ENCODE peak calls at places on chromosomes 2 and 18, in seven cellular contexts. P is heart right ventricle, F is BJ, I is lower lobe of right lung, R is spleen, J is fibroblast of lung, B is cardiac muscle cell. Z is an unnamed sample. For H3K36me3, the result is how much of the 10 kb centered on the place peaks cover.

GRCh38 chr2:119243621-119244020 is 20.0 kb downstream of the STEAP3 start:
- DNase-seq in P (no peak), F (no peak), I (peak), R (peak), J (no peak), B (no peak), Z (no peak)

GRCh38 chr18:73940721-73941120 is 206.9 kb downstream of the FBXO15 start:
- DNase-seq in P (no peak), F (no peak), I (no peak), R (no peak), J (no peak), B (no peak), Z (no peak)

GRCh38 chr2:121104721-121105141 is 180.3 kb downstream of the TFCP2L1 start:
- DNase-seq in P (no peak), F (no peak), I (no peak), R (peak), J (peak), B (peak), Z (no peak)

GRCh38 chr2:62505649-62506420 is at the start of gene TMEM17:
- DNase-seq in P (peak), F (peak), I (peak), R (peak), J (peak), B (peak), Z (peak)

GRCh38 chr2:71702971-71703898 is 249.9 kb downstream of the DYSF start:
- DNase-seq in P (no peak), F (no peak), I (no peak), R (peak), J (no peak), B (no peak), Z (no peak)

GRCh38 chr2:237099804-237100203 is 14.1 kb downstream of the COPS8 start:
- DNase-seq in P (no peak), F (no peak), I (no peak), R (no peak), J (no peak), B (no peak), Z (no peak)

GRCh38 chr18:48777026-48777736 is 173.6 kb downstream of the SMAD7 start:
- DNase-seq in P (peak), F (no peak), I (peak), R (peak), J (peak), B (peak), Z (no peak)

GRCh38 chr18:51617167-51617566 is 419.7 kb upstream of the MEX3C start:
- DNase-seq in P (no peak), F (no peak), I (no peak), R (no peak), J (peak), B (no peak), Z (peak)

GRCh38 chr2:78147466-78147865 is 625.3 kb upstream of the LRRTM4 start:
- DNase-seq in P (no peak), F (no peak), I (no peak), R (no peak), J (no peak), B (no peak), Z (no peak)

GRCh38 chr2:8527031-8527430 is 154.8 kb upstream of the ID2 start:
- DNase-seq in P (no peak), F (no peak), I (no peak), R (no peak), J (no peak), B (no peak), Z (no peak)

GRCh38 chr2:157940024-157940423 is 63.9 kb upstream of the ACVR1 start:
- DNase-seq in P (no peak), F (no peak), I (no peak), R (no peak), J (peak), B (no peak), Z (no peak)

GRCh38 chr2:220811952-220812570 is 760.0 kb downstream of the EPHA4 start:
- DNase-seq in P (no peak), F (peak), I (no peak), R (no peak), J (peak), B (no peak), Z (peak)

GRCh38 chr18:48629730-48630324 is 91.0 kb downstream of the CTIF start:
- DNase-seq in P (no peak), F (peak), I (no peak), R (peak), J (peak), B (no peak), Z (peak)

GRCh38 chr2:232672581-232672980 is 24.6 kb upstream of the GIGYF2 start:
- DNase-seq in P (no peak), F (no peak), I (no peak), R (no peak), J (no peak), B (no peak), Z (no peak)

GRCh38 chr2:77519164-77519887 is 2.9 kb downstream of the LRRTM4 start:
- DNase-seq in P (no peak), F (no peak), I (no peak), R (no peak), J (no peak), B (no peak), Z (no peak)

GRCh38 chr2:47534179-47534919 is 131.4 kb downstream of the MSH2 start:
- DNase-seq in P (no peak), F (peak), I (no peak), R (no peak), J (peak), B (no peak), Z (peak)

GRCh38 chr2:200089040-200089755 is 133.8 kb downstream of the MAIP1 start:
- DNase-seq in P (no peak), F (no peak), I (no peak), R (no peak), J (peak), B (no peak), Z (no peak)

GRCh38 chr2:46487667-46488333 is 8.4 kb downstream of the TMEM247 start:
- DNase-seq in P (peak), F (peak), I (peak), R (no peak), J (peak), B (no peak), Z (no peak)

GRCh38 chr2:100752628-100753333 is 67.2 kb upstream of the NPAS2 start:
- DNase-seq in P (no peak), F (peak), I (no peak), R (no peak), J (peak), B (no peak), Z (peak)

GRCh38 chr2:3098231-3098630 is 279.4 kb downstream of the EIPR1 start:
- DNase-seq in P (no peak), F (no peak), I (no peak), R (peak), J (no peak), B (no peak), Z (no peak)

GRCh38 chr2:181678033-181678586 is 2.2 kb downstream of the NEUROD1 start:
- DNase-seq in P (peak), F (no peak), I (peak), R (peak), J (peak), B (peak), Z (no peak)

GRCh38 chr2:62787381-62787780 is 81.9 kb downstream of the EHBP1 start:
- DNase-seq in P (no peak), F (no peak), I (no peak), R (no peak), J (peak), B (peak), Z (no peak)

GRCh38 chr2:10164611-10165010 is 42.1 kb downstream of the RRM2 start:
- DNase-seq in P (no peak), F (no peak), I (no peak), R (peak), J (no peak), B (no peak), Z (no peak)

GRCh38 chr2:220279840-220280239 is 652.4 kb downstream of the SLC4A3 start:
- DNase-seq in P (no peak), F (peak), I (no peak), R (no peak), J (peak), B (no peak), Z (no peak)

GRCh38 chr2:120466704-120467054 is 120.7 kb downstream of the INHBB start:
- DNase-seq in P (no peak), F (no peak), I (no peak), R (no peak), J (no peak), B (no peak), Z (no peak)

GRCh38 chr2:172285010-172285621 is 142.3 kb upstream of the ITGA6 start:
- DNase-seq in P (peak), F (peak), I (no peak), R (no peak), J (peak), B (peak), Z (no peak)

GRCh38 chr2:96940991-96941775 is 45.2 kb downstream of the FAM178B start:
- DNase-seq in P (no peak), F (no peak), I (no peak), R (no peak), J (no peak), B (no peak), Z (no peak)

GRCh38 chr18:36354989-36355388 is 57.5 kb downstream of the FHOD3 start:
- DNase-seq in P (no peak), F (peak), I (no peak), R (no peak), J (peak), B (no peak), Z (no peak)

GRCh38 chr2:239153806-239154591 is 246.8 kb downstream of the HDAC4 start:
- DNase-seq in P (no peak), F (no peak), I (peak), R (peak), J (no peak), B (no peak), Z (no peak)

GRCh38 chr18:49666045-49666444 is 104.2 kb downstream of the LIPG start:
- DNase-seq in P (no peak), F (no peak), I (no peak), R (no peak), J (peak), B (no peak), Z (no peak)

GRCh38 chr18:22829781-22830180 is 103.3 kb upstream of the RBBP8 start:
- DNase-seq in P (no peak), F (no peak), I (no peak), R (no peak), J (no peak), B (no peak), Z (no peak)

GRCh38 chr18:25896178-25896780 is 194.1 kb downstream of the SS18 start:
- DNase-seq in P (no peak), F (no peak), I (no peak), R (no peak), J (peak), B (peak), Z (no peak)

GRCh38 chr2:55876425-55877084 is 47.0 kb downstream of the EFEMP1 start:
- DNase-seq in P (no peak), F (no peak), I (no peak), R (no peak), J (no peak), B (no peak), Z (no peak)
- H3K4me3 ChIP-seq in P (no peak), F (no peak), I (no peak), R (no peak), J (no peak), B (no peak), Z (no peak)

GRCh38 chr2:73244580-73244979 is 10.5 kb downstream of the CCT7 start:
- DNase-seq in P (no peak), F (no peak), I (no peak), R (no peak), J (no peak), B (no peak), Z (no peak)
- H3K36me3 ChIP-seq in P (under half), F (under half), I (half or more), R (half or more), J (under half), B (half or more), Z (under half)

DNA sequence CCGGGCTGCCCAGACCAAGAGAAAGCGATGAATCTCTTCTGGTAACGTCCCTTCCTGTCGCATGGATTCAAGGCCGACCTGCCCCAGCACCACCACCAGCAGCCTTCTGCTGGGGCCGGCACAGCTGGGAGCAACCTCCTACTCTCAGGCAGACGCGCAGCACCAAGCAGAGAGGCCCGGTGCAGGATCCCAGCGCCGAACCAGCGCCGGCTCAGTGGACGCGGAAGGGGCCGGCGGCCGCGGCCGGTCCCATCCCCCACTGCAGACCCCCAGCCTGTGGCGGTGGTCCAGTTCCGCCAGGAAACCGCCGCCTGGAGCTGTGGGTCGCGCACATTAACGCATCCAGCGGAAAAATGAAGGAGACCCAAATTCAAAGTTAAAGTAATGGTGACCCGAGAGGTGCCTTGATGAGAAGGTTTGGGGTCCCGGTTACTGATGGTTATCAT is 525 bp upstream of the MAL start:
- DNase-seq in P (no peak), F (no peak), I (no peak), R (no peak), J (no peak), B (no peak), Z (no peak)
- H3K4me3 ChIP-seq in P (peak), F (no peak), I (peak), R (peak), J (no peak), B (peak), Z (peak)

DNA sequence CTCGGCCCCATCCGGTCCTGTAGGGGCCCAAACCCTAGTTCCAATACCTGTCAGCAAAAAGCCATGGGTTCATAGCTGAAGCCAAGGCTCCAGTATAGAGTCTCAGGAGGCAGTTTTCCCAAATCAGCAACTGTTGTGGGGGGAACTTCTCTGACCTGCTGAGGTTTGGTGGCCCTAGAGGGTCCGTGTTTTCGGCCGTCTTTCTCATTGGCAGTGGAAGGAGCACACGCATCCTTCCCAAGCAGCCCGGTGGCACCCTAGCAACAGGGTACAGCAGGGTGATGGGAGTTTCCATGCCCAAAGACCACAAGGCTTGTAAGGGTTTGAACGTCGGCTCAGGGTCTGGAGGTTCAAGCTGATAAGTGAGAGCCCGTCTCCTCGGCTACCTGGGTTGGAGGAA is 6.6 kb downstream of the FOSL2 start:
- DNase-seq in P (no peak), F (no peak), I (no peak), R (no peak), J (no peak), B (no peak), Z (no peak)
- H3K36me3 ChIP-seq in P (under half), F (under half), I (half or more), R (under half), J (under half), B (under half), Z (under half)

DNA sequence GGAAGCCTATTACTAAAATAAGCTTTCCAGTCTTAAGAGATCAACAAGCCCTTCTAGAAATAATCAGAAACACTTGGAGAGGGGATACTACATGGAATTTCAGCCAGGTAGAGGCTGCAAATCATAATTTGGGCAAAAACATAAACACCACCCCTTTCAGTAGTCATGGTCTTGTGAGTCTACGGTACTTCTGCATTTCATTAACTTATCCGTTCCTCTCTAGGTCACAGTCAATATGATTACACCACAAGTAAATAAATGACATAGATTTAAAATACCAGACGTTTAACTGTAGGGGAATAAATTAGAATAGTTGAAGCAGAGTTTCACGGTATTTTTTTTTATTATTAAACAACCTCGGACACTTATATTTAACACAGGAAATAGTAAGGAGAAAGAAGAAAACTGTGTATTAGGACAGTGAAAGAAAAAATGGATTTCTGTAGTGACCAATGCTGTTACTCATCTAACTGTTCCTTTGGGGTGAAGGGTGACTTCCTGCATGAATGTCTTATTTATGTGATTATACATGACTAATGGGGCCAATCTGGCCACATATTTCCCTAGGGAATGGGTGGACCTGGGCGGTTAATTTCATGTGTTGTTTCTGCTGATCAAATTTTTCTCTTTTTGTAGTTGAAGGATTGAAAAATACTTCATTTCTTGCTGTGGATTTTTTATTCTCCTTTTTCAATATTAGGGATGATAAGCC is 456.6 kb upstream of the UBE2E3 start:
- DNase-seq in P (no peak), F (peak), I (no peak), R (no peak), J (peak), B (no peak), Z (no peak)
- H3K4me3 ChIP-seq in P (no peak), F (no peak), I (no peak), R (no peak), J (no peak), B (no peak), Z (no peak)

DNA sequence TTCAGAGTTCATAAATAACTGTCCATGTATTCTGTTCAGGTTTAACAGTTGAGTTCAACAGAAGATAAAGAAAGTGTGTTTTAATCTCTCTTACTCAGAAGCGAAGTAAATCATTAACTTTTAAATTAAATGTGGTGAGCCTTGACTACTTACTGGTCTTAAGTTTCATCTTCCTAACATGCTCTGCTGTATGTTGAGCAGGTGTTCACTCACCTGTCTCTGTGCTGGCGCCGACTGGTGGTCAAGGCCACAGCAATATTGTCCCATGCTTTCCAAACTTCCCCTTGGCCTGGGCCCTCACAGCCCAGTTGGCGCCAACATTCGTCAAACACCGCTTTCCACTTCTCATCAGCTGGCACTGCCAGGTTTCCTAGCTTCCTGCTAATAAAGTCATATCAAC is 17.0 kb upstream of the MPP4 start:
- DNase-seq in P (no peak), F (no peak), I (no peak), R (no peak), J (no peak), B (no peak), Z (no peak)
- H3K36me3 ChIP-seq in P (under half), F (under half), I (half or more), R (under half), J (under half), B (under half), Z (under half)